ENCODE peak calls at places on chromosome 9, in eight cellular contexts. L is endodermal cell, U is breast epithelium, W is cardiac fibroblast, G is OCI-LY7, E is AG04449, I is bronchial epithelial cell, Z is hepatocyte. C is an unnamed sample.

GRCh38 chr9:87167616-87168015 is 220.3 kb upstream of the GAS1 start:
- DNase-seq in E (no peak), I (peak), G (no peak), L (no peak), Z (no peak), U (no peak), W (no peak), C (no peak)

GRCh38 chr9:132946624-132947295 is 2.3 kb upstream of the TSC1 start:
- DNase-seq in W (peak), U (no peak), G (no peak), E (peak), I (peak), L (peak), Z (peak), C (no peak)

GRCh38 chr9:86733929-86734328 is 213.4 kb downstream of the GAS1 start:
- DNase-seq in E (no peak), U (no peak), G (no peak), L (no peak), Z (no peak), W (no peak), I (no peak), C (no peak)

GRCh38 chr9:131398204-131398603 is 4.3 kb downstream of the PRRC2B start:
- DNase-seq in I (no peak), W (no peak), L (no peak), Z (no peak), U (no peak), E (no peak), G (peak), C (no peak)

GRCh38 chr9:110919055-110919445 is 119.2 kb downstream of the LPAR1 start:
- DNase-seq in W (no peak), I (no peak), G (no peak), Z (no peak), U (no peak), L (no peak), E (no peak), C (no peak)

GRCh38 chr9:102700936-102701335 is 294.2 kb upstream of the CYLC2 start:
- DNase-seq in E (no peak), I (peak), Z (no peak), G (no peak), U (no peak), L (no peak), W (no peak), C (no peak)

GRCh38 chr9:752201-752600 is 89.3 kb upstream of the DMRT1 start:
- DNase-seq in L (no peak), W (peak), Z (peak), U (no peak), E (peak), G (no peak), I (peak), C (no peak)

GRCh38 chr9:112717669-112718331 is at the start of gene INIP:
- DNase-seq in U (peak), I (peak), Z (peak), W (peak), E (peak), L (peak), G (peak), C (peak)

GRCh38 chr9:111661802-111662491 is 542 bp downstream of the GNG10 start:
- DNase-seq in W (peak), I (peak), E (no peak), G (peak), Z (peak), U (no peak), L (peak), C (peak)

GRCh38 chr9:1458503-1458902 is 408.3 kb downstream of the DMRT2 start:
- DNase-seq in L (no peak), G (no peak), Z (no peak), W (peak), E (peak), U (no peak), I (peak), C (no peak)

GRCh38 chr9:111399772-111400563 is 69.9 kb upstream of the OR2K2 start:
- DNase-seq in G (peak), W (peak), I (peak), L (peak), Z (peak), U (no peak), E (no peak), C (no peak)

GRCh38 chr9:72497476-72498065 is 23.8 kb upstream of the TMC1 start:
- DNase-seq in W (no peak), I (no peak), U (no peak), E (no peak), Z (no peak), G (no peak), L (no peak), C (no peak)

GRCh38 chr9:90423661-90424193 is 218.9 kb downstream of the DIRAS2 start:
- DNase-seq in L (no peak), I (no peak), Z (peak), W (no peak), G (no peak), U (no peak), E (no peak), C (no peak)

GRCh38 chr9:137482094-137482781 is 23.1 kb upstream of the NSMF start:
- DNase-seq in Z (peak), G (no peak), I (peak), E (no peak), L (no peak), U (peak), W (peak), C (no peak)

GRCh38 chr9:131068076-131068816 is 28.1 kb upstream of the AIF1L start:
- DNase-seq in Z (no peak), L (no peak), U (no peak), E (no peak), I (no peak), W (no peak), G (no peak), C (no peak)

GRCh38 chr9:107131108-107131799 is 151.8 kb upstream of the RAD23B start:
- DNase-seq in E (no peak), U (no peak), I (peak), Z (peak), W (no peak), G (no peak), L (peak), C (no peak)

GRCh38 chr9:72856985-72857631 is 95.7 kb downstream of the ALDH1A1 start:
- DNase-seq in I (peak), W (peak), U (no peak), E (peak), G (peak), L (peak), Z (peak), C (peak)

GRCh38 chr9:92177591-92177990 is 62.4 kb upstream of the SPTLC1 start:
- DNase-seq in I (no peak), U (no peak), E (no peak), Z (no peak), W (no peak), G (no peak), L (no peak), C (no peak)

GRCh38 chr9:18260527-18260926 is 213.4 kb upstream of the ADAMTSL1 start:
- DNase-seq in L (no peak), U (no peak), I (no peak), Z (peak), G (no peak), E (no peak), W (peak), C (no peak)

GRCh38 chr9:115514454-115514853 is 396.5 kb upstream of the TNC start:
- DNase-seq in L (no peak), I (no peak), U (no peak), Z (no peak), E (no peak), W (no peak), G (no peak), C (no peak)

GRCh38 chr9:95507456-95508241 is 9.1 kb downstream of the PTCH1 start:
- DNase-seq in W (peak), Z (peak), E (no peak), U (no peak), L (peak), I (peak), G (peak), C (peak)

GRCh38 chr9:95003694-95004451 is 277.4 kb downstream of the AOPEP start:
- DNase-seq in E (no peak), U (no peak), Z (peak), L (peak), W (peak), G (no peak), I (no peak), C (peak)

GRCh38 chr9:75088646-75089368 is 493 bp downstream of the OSTF1 start:
- DNase-seq in I (peak), E (no peak), G (peak), L (peak), Z (peak), U (peak), W (peak), C (peak)

GRCh38 chr9:17134843-17135577 is at the start of gene CNTLN:
- DNase-seq in I (peak), U (peak), W (peak), G (no peak), Z (peak), L (peak), E (peak), C (peak)

GRCh38 chr9:19967567-19968459 is 179.0 kb upstream of the SLC24A2 start:
- DNase-seq in W (no peak), G (peak), U (no peak), L (peak), E (no peak), I (peak), Z (no peak), C (no peak)

GRCh38 chr9:84137968-84138367 is 157.4 kb downstream of the RMI1 start:
- DNase-seq in L (no peak), W (peak), I (peak), Z (no peak), U (no peak), E (no peak), G (peak), C (no peak)

GRCh38 chr9:133477992-133478850 is 678 bp downstream of the SLC2A6 start:
- DNase-seq in W (peak), I (peak), U (no peak), Z (peak), G (peak), L (peak), E (no peak), C (peak)

GRCh38 chr9:12859704-12860251 is 85.0 kb downstream of the LURAP1L start:
- DNase-seq in G (no peak), Z (no peak), E (no peak), W (peak), L (no peak), U (no peak), I (peak), C (no peak)

GRCh38 chr9:129415954-129416651 is 204.8 kb downstream of the C9orf50 start:
- DNase-seq in U (no peak), E (no peak), G (no peak), L (no peak), Z (peak), W (no peak), I (no peak), C (no peak)

GRCh38 chr9:113219186-113219936 is 1.7 kb downstream of the FKBP15 start:
- DNase-seq in E (no peak), L (no peak), G (peak), I (no peak), U (no peak), W (no peak), Z (no peak), C (peak)

DNA sequence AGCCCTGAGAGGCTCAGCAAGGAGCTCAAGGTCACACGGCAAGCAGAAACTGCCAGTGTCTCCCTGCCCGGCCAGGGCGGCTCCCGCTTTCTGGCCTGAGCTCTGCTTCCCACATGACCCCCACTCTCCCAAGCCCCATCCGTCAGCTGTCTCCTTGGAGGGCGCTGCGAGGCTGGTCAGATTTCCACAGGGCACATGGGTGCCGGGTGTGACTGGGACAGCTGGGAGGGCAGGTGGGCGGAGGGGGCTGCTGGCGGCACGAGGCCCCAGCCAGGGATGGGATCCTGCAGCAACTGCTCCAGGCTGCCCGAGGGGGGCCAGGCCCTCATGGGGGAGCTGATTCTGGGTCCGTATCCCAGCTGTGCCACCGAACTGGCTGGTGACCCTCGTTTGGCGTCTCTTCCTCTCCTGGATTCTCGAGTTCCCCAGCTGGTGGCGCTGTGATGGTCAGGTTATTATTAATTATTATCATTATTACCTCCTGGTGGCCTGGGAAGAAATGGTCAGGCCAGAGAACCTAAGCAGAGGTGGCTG is 12.9 kb upstream of the WDR38 start:
- DNase-seq in W (no peak), E (no peak), Z (peak), L (peak), U (no peak), G (no peak), I (no peak), C (no peak)
- TF ChIP-seq CTCF in W (peak), E (peak), Z (peak), L (peak), U (no peak), G (peak), I (peak), C (no peak)

GRCh38 chr9:134671341-134672113 is 29.9 kb downstream of the COL5A1 start:
- DNase-seq in U (no peak), W (no peak), I (no peak), Z (no peak), G (no peak), E (no peak), L (no peak), C (no peak)
- TF ChIP-seq CTCF in U (no peak), W (no peak), I (no peak), Z (no peak), G (no peak), E (no peak), L (no peak), C (no peak)

GRCh38 chr9:35664531-35665470 is at the start of gene ARHGEF39:
- DNase-seq in U (peak), L (peak), W (peak), G (peak), I (peak), Z (peak), E (no peak), C (peak)
- TF ChIP-seq CTCF in U (no peak), L (peak), W (no peak), G (peak), I (no peak), Z (peak), E (peak), C (peak)

GRCh38 chr9:21082671-21083070 is 4.9 kb upstream of the IFNB1 start:
- DNase-seq in W (no peak), G (no peak), L (no peak), U (no peak), E (no peak), I (no peak), Z (no peak), C (no peak)
- TF ChIP-seq CTCF in W (no peak), G (no peak), L (no peak), U (no peak), E (no peak), I (no peak), Z (no peak), C (no peak)

C was measured in GM13976.